ENCODE peak calls at places on chromosomes 3 and 15, in eight cellular contexts. One of them, this sample, is unnamed.

GRCh38 chr3:12644297-12644937 is 19.5 kb downstream of the RAF1 start:
- DNase-seq in GM13977: no peak
- DNase-seq in tibial artery: no peak
- DNase-seq in astrocyte of the spinal cord: peak
- DNase-seq in A549: no peak
- DNase-seq in B cell: no peak
- DNase-seq in IMR-90: peak
- DNase-seq in nephron progenitor cell: no peak
- DNase-seq in this sample: no peak

GRCh38 chr3:196499061-196499460 is 4.5 kb downstream of the RNF168 start:
- DNase-seq in nephron progenitor cell: no peak
- DNase-seq in IMR-90: peak
- DNase-seq in tibial artery: no peak
- DNase-seq in A549: no peak
- DNase-seq in B cell: no peak
- DNase-seq in GM13977: no peak
- DNase-seq in astrocyte of the spinal cord: peak
- DNase-seq in this sample: no peak

GRCh38 chr15:78930577-78931388 is 14.1 kb downstream of the CTSH start:
- DNase-seq in IMR-90: peak
- DNase-seq in tibial artery: peak
- DNase-seq in nephron progenitor cell: no peak
- DNase-seq in B cell: no peak
- DNase-seq in astrocyte of the spinal cord: peak
- DNase-seq in A549: peak
- DNase-seq in GM13977: no peak
- DNase-seq in this sample: no peak

GRCh38 chr3:42043116-42043796 is 47.9 kb upstream of the TRAK1 start:
- DNase-seq in IMR-90: peak
- DNase-seq in nephron progenitor cell: peak
- DNase-seq in astrocyte of the spinal cord: peak
- DNase-seq in tibial artery: no peak
- DNase-seq in A549: no peak
- DNase-seq in GM13977: no peak
- DNase-seq in B cell: no peak
- DNase-seq in this sample: no peak

GRCh38 chr15:66603301-66604179 is 37.7 kb upstream of the LCTL start:
- DNase-seq in A549: peak
- DNase-seq in B cell: peak
- DNase-seq in nephron progenitor cell: peak
- DNase-seq in IMR-90: peak
- DNase-seq in astrocyte of the spinal cord: peak
- DNase-seq in tibial artery: peak
- DNase-seq in GM13977: peak
- DNase-seq in this sample: peak

GRCh38 chr15:50058231-50058630 is 60.8 kb downstream of the ATP8B4 start:
- DNase-seq in GM13977: no peak
- DNase-seq in A549: no peak
- DNase-seq in astrocyte of the spinal cord: peak
- DNase-seq in B cell: no peak
- DNase-seq in IMR-90: peak
- DNase-seq in nephron progenitor cell: no peak
- DNase-seq in tibial artery: no peak
- DNase-seq in this sample: no peak

GRCh38 chr15:38708672-38709188 is 144.1 kb upstream of the RASGRP1 start:
- DNase-seq in B cell: no peak
- DNase-seq in nephron progenitor cell: no peak
- DNase-seq in IMR-90: peak
- DNase-seq in GM13977: no peak
- DNase-seq in A549: no peak
- DNase-seq in astrocyte of the spinal cord: peak
- DNase-seq in tibial artery: no peak
- DNase-seq in this sample: no peak

GRCh38 chr3:156429125-156429524 is 125.8 kb downstream of the SSR3 start:
- DNase-seq in GM13977: no peak
- DNase-seq in astrocyte of the spinal cord: no peak
- DNase-seq in IMR-90: no peak
- DNase-seq in tibial artery: no peak
- DNase-seq in A549: no peak
- DNase-seq in B cell: no peak
- DNase-seq in nephron progenitor cell: no peak
- DNase-seq in this sample: no peak

DNA sequence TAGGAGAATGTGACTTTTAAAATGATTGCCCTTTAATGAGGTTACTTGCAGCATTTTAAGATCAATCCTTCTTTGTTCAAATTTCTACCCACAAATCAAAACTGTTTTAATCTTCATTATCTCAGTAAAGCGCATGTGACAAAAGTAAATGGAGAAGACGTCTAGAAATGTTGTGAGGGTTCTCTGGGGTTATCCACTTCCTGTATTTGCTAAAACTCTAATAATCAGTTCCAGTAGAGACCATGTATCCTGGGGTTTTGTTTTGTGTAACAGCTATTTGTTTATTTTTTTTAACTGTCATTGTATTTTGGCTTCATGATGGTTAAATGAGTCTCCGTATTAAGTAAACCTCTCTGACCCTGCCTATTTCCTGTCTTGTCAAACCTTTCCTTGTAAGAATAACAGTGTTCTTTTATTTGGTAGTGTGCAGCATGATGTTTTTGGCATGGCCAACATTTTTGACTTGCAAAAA is 27.5 kb downstream of the DUT start:
- DNase-seq in A549: no peak
- DNase-seq in GM13977: peak
- DNase-seq in B cell: no peak
- DNase-seq in astrocyte of the spinal cord: peak
- DNase-seq in IMR-90: peak
- DNase-seq in nephron progenitor cell: no peak
- DNase-seq in tibial artery: no peak
- DNase-seq in this sample: no peak
- TF ChIP-seq CTCF in A549: no peak
- TF ChIP-seq CTCF in GM13977: no peak
- TF ChIP-seq CTCF in B cell: no peak
- TF ChIP-seq CTCF in astrocyte of the spinal cord: no peak
- TF ChIP-seq CTCF in IMR-90: no peak
- TF ChIP-seq CTCF in nephron progenitor cell: no peak
- TF ChIP-seq CTCF in tibial artery: no peak
- TF ChIP-seq CTCF in this sample: no peak

GRCh38 chr3:146636881-146637280 is 31.7 kb upstream of the PLSCR5 start:
- DNase-seq in nephron progenitor cell: no peak
- DNase-seq in B cell: no peak
- DNase-seq in tibial artery: no peak
- DNase-seq in A549: no peak
- DNase-seq in IMR-90: no peak
- DNase-seq in astrocyte of the spinal cord: no peak
- DNase-seq in GM13977: no peak
- DNase-seq in this sample: no peak

GRCh38 chr3:146640361-146640760 is 35.2 kb upstream of the PLSCR5 start:
- DNase-seq in GM13977: no peak
- DNase-seq in astrocyte of the spinal cord: no peak
- DNase-seq in A549: no peak
- DNase-seq in B cell: no peak
- DNase-seq in tibial artery: no peak
- DNase-seq in nephron progenitor cell: no peak
- DNase-seq in IMR-90: no peak
- DNase-seq in this sample: no peak

GRCh38 chr3:146637871-146638270 is 32.7 kb upstream of the PLSCR5 start:
- DNase-seq in A549: no peak
- DNase-seq in nephron progenitor cell: no peak
- DNase-seq in IMR-90: no peak
- DNase-seq in B cell: no peak
- DNase-seq in GM13977: no peak
- DNase-seq in astrocyte of the spinal cord: no peak
- DNase-seq in tibial artery: no peak
- DNase-seq in this sample: no peak

GRCh38 chr3:146640955-146641867 is 36.1 kb upstream of the PLSCR5 start:
- DNase-seq in B cell: no peak
- DNase-seq in GM13977: peak
- DNase-seq in IMR-90: peak
- DNase-seq in A549: peak
- DNase-seq in nephron progenitor cell: peak
- DNase-seq in astrocyte of the spinal cord: peak
- DNase-seq in tibial artery: no peak
- DNase-seq in this sample: no peak

DNA sequence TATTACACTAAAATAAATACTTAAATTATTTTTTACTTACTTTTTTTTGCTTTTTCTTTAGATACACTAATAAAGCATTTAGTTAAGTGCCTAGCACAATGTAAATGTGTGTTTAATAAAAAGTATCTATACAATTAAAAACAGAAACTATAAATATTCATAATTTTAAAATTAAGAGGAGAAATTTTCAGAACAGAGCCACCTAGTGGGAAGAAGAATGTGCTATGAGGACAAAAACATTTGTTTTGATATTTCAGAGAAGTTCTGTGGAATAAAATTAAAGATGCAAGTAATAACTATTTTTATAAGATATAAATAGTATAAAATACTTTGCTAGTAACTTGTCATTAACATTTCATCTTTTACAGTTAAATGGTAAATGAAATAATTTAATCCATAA is 33.6 kb upstream of the PLSCR5 start:
- DNase-seq in nephron progenitor cell: no peak
- DNase-seq in IMR-90: no peak
- DNase-seq in B cell: no peak
- DNase-seq in A549: peak
- DNase-seq in tibial artery: no peak
- DNase-seq in GM13977: no peak
- DNase-seq in astrocyte of the spinal cord: no peak
- DNase-seq in this sample: no peak
- TF ChIP-seq CTCF in nephron progenitor cell: peak
- TF ChIP-seq CTCF in IMR-90: peak
- TF ChIP-seq CTCF in B cell: peak
- TF ChIP-seq CTCF in A549: peak
- TF ChIP-seq CTCF in tibial artery: no peak
- TF ChIP-seq CTCF in GM13977: peak
- TF ChIP-seq CTCF in astrocyte of the spinal cord: peak
- TF ChIP-seq CTCF in this sample: peak

GRCh38 chr15:80744411-80744810 is 34.8 kb upstream of the CEMIP start:
- DNase-seq in IMR-90: no peak
- DNase-seq in tibial artery: no peak
- DNase-seq in nephron progenitor cell: no peak
- DNase-seq in astrocyte of the spinal cord: peak
- DNase-seq in A549: no peak
- DNase-seq in GM13977: no peak
- DNase-seq in B cell: no peak
- DNase-seq in this sample: no peak

GRCh38 chr15:80745888-80746287 is 33.3 kb upstream of the CEMIP start:
- DNase-seq in IMR-90: no peak
- DNase-seq in A549: no peak
- DNase-seq in nephron progenitor cell: no peak
- DNase-seq in GM13977: no peak
- DNase-seq in astrocyte of the spinal cord: no peak
- DNase-seq in B cell: no peak
- DNase-seq in tibial artery: no peak
- DNase-seq in this sample: no peak

GRCh38 chr15:80744826-80745225 is 34.3 kb upstream of the CEMIP start:
- DNase-seq in IMR-90: peak
- DNase-seq in B cell: no peak
- DNase-seq in GM13977: no peak
- DNase-seq in nephron progenitor cell: no peak
- DNase-seq in astrocyte of the spinal cord: no peak
- DNase-seq in tibial artery: no peak
- DNase-seq in A549: no peak
- DNase-seq in this sample: no peak

GRCh38 chr15:80739919-80740318 is 39.3 kb upstream of the CEMIP start:
- DNase-seq in tibial artery: no peak
- DNase-seq in GM13977: no peak
- DNase-seq in astrocyte of the spinal cord: no peak
- DNase-seq in nephron progenitor cell: no peak
- DNase-seq in A549: no peak
- DNase-seq in B cell: no peak
- DNase-seq in IMR-90: no peak
- DNase-seq in this sample: no peak

GRCh38 chr15:80743189-80743833 is 35.9 kb upstream of the CEMIP start:
- DNase-seq in astrocyte of the spinal cord: peak
- DNase-seq in B cell: no peak
- DNase-seq in IMR-90: peak
- DNase-seq in A549: peak
- DNase-seq in tibial artery: no peak
- DNase-seq in nephron progenitor cell: no peak
- DNase-seq in GM13977: no peak
- DNase-seq in this sample: no peak
- TF ChIP-seq CTCF in astrocyte of the spinal cord: no peak
- TF ChIP-seq CTCF in B cell: no peak
- TF ChIP-seq CTCF in IMR-90: no peak
- TF ChIP-seq CTCF in A549: no peak
- TF ChIP-seq CTCF in tibial artery: no peak
- TF ChIP-seq CTCF in nephron progenitor cell: no peak
- TF ChIP-seq CTCF in GM13977: no peak
- TF ChIP-seq CTCF in this sample: no peak

GRCh38 chr3:123499316-123499715 is 50.4 kb upstream of the ADCY5 start:
- DNase-seq in GM13977: no peak
- DNase-seq in A549: no peak
- DNase-seq in nephron progenitor cell: no peak
- DNase-seq in astrocyte of the spinal cord: peak
- DNase-seq in tibial artery: no peak
- DNase-seq in B cell: no peak
- DNase-seq in IMR-90: peak
- DNase-seq in this sample: no peak
- TF ChIP-seq CTCF in GM13977: no peak
- TF ChIP-seq CTCF in A549: no peak
- TF ChIP-seq CTCF in nephron progenitor cell: no peak
- TF ChIP-seq CTCF in astrocyte of the spinal cord: no peak
- TF ChIP-seq CTCF in tibial artery: no peak
- TF ChIP-seq CTCF in B cell: no peak
- TF ChIP-seq CTCF in IMR-90: no peak
- TF ChIP-seq CTCF in this sample: no peak

DNA sequence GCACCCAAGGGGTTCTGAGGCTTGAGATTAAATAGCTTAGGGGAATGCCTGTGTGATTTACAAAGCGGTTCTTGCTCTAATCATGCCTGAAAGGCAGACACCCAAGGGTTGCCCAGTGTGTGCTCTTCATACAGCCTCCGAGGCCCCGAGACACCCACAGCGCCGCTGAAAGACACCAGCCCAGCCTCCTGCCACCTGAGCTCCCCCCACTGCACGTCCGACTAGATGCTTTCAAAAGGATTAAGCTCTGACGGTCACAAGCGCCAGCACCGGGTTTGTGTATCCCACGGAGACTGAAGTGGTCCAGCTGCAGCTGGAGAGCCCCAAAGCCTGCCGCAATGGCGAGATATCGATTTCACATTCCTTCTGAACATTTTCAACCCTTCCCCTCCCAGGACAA is 50.3 kb downstream of the SPATA12 start:
- DNase-seq in A549: no peak
- DNase-seq in tibial artery: no peak
- DNase-seq in IMR-90: no peak
- DNase-seq in GM13977: no peak
- DNase-seq in B cell: no peak
- DNase-seq in astrocyte of the spinal cord: no peak
- DNase-seq in nephron progenitor cell: peak
- DNase-seq in this sample: no peak
- TF ChIP-seq CTCF in A549: no peak
- TF ChIP-seq CTCF in tibial artery: no peak
- TF ChIP-seq CTCF in IMR-90: no peak
- TF ChIP-seq CTCF in GM13977: no peak
- TF ChIP-seq CTCF in B cell: no peak
- TF ChIP-seq CTCF in astrocyte of the spinal cord: no peak
- TF ChIP-seq CTCF in nephron progenitor cell: no peak
- TF ChIP-seq CTCF in this sample: no peak

GRCh38 chr15:92693922-92694331 is 38.4 kb upstream of the FAM174B start:
- DNase-seq in A549: peak
- DNase-seq in GM13977: no peak
- DNase-seq in tibial artery: no peak
- DNase-seq in IMR-90: peak
- DNase-seq in astrocyte of the spinal cord: no peak
- DNase-seq in nephron progenitor cell: peak
- DNase-seq in B cell: no peak
- DNase-seq in this sample: no peak
- TF ChIP-seq CTCF in A549: peak
- TF ChIP-seq CTCF in GM13977: peak
- TF ChIP-seq CTCF in tibial artery: no peak
- TF ChIP-seq CTCF in IMR-90: peak
- TF ChIP-seq CTCF in astrocyte of the spinal cord: peak
- TF ChIP-seq CTCF in nephron progenitor cell: no peak
- TF ChIP-seq CTCF in B cell: no peak
- TF ChIP-seq CTCF in this sample: no peak

GRCh38 chr3:184017672-184018423 is at the start of gene ABCC5:
- DNase-seq in nephron progenitor cell: peak
- DNase-seq in GM13977: peak
- DNase-seq in A549: peak
- DNase-seq in IMR-90: peak
- DNase-seq in tibial artery: peak
- DNase-seq in astrocyte of the spinal cord: peak
- DNase-seq in B cell: peak
- DNase-seq in this sample: peak
- TF ChIP-seq CTCF in nephron progenitor cell: peak
- TF ChIP-seq CTCF in GM13977: peak
- TF ChIP-seq CTCF in A549: peak
- TF ChIP-seq CTCF in IMR-90: no peak
- TF ChIP-seq CTCF in tibial artery: peak
- TF ChIP-seq CTCF in astrocyte of the spinal cord: no peak
- TF ChIP-seq CTCF in B cell: peak
- TF ChIP-seq CTCF in this sample: peak